ENCODE peak calls at places on chromosomes 7 and 10, in ten cellular contexts. T is endothelial cell of umbilical vein, M is WERI-Rb-1, S is cardiac muscle cell, O is omental fat pad, X is bronchial epithelial cell, L is spleen, J is GM12865, W is RWPE1, Y is astrocyte of the spinal cord. E is an unnamed sample.

GRCh38 chr10:74912674-74913073 is 86.3 kb downstream of the KAT6B start:
- DNase-seq in T (no peak), M (no peak), S (no peak), O (no peak), X (no peak), L (no peak), J (no peak), W (no peak), Y (no peak), E (no peak)

GRCh38 chr10:386751-387693 is 251.8 kb downstream of the ZMYND11 start:
- DNase-seq in T (no peak), M (no peak), S (no peak), O (no peak), X (no peak), L (no peak), J (no peak), W (no peak), Y (no peak), E (no peak)

GRCh38 chr7:38465946-38466345 is 165.2 kb downstream of the AMPH start:
- DNase-seq in T (peak), M (no peak), S (peak), O (no peak), X (no peak), L (no peak), J (no peak), W (no peak), Y (peak), E (peak)

GRCh38 chr10:84908491-84908890 is 580.1 kb downstream of the CCSER2 start:
- DNase-seq in T (no peak), M (no peak), S (no peak), O (no peak), X (peak), L (no peak), J (no peak), W (no peak), Y (no peak), E (no peak)

GRCh38 chr7:107179326-107180163 is 10.7 kb downstream of the HBP1 start:
- DNase-seq in T (no peak), M (no peak), S (peak), O (no peak), X (peak), L (no peak), J (no peak), W (peak), Y (peak), E (peak)

GRCh38 chr10:79079490-79080355 is 11.0 kb downstream of the ZMIZ1 start:
- DNase-seq in T (peak), M (no peak), S (peak), O (no peak), X (no peak), L (no peak), J (no peak), W (no peak), Y (peak), E (peak)

GRCh38 chr10:111079241-111079760 is 2.5 kb downstream of the ADRA2A start:
- DNase-seq in T (no peak), M (no peak), S (no peak), O (no peak), X (no peak), L (no peak), J (no peak), W (no peak), Y (no peak), E (no peak)

GRCh38 chr10:18224626-18225445 is 84.6 kb downstream of the CACNB2 start:
- DNase-seq in T (no peak), M (peak), S (peak), O (no peak), X (no peak), L (no peak), J (no peak), W (no peak), Y (no peak), E (no peak)

GRCh38 chr10:22611425-22612111 is 102.8 kb downstream of the PIP4K2A start:
- DNase-seq in T (no peak), M (no peak), S (no peak), O (no peak), X (no peak), L (no peak), J (peak), W (no peak), Y (no peak), E (no peak)

GRCh38 chr7:34886856-34887255 is 150.4 kb downstream of the DPY19L1 start:
- DNase-seq in T (no peak), M (no peak), S (no peak), O (no peak), X (peak), L (no peak), J (no peak), W (no peak), Y (no peak), E (no peak)

GRCh38 chr7:129958643-129959479 is 6.1 kb upstream of the UBE2H start:
- DNase-seq in T (peak), M (peak), S (peak), O (no peak), X (peak), L (no peak), J (no peak), W (peak), Y (peak), E (peak)

GRCh38 chr10:66627156-66627555 is 298.7 kb upstream of the LRRTM3 start:
- DNase-seq in T (no peak), M (peak), S (no peak), O (no peak), X (peak), L (no peak), J (peak), W (peak), Y (peak), E (peak)

GRCh38 chr10:67239864-67240497 is 314.1 kb downstream of the LRRTM3 start:
- DNase-seq in T (no peak), M (no peak), S (no peak), O (no peak), X (no peak), L (no peak), J (no peak), W (no peak), Y (no peak), E (no peak)

GRCh38 chr10:71143170-71143569 is 69.2 kb upstream of the UNC5B start:
- DNase-seq in T (no peak), M (no peak), S (no peak), O (no peak), X (no peak), L (no peak), J (no peak), W (no peak), Y (no peak), E (no peak)

GRCh38 chr7:95434501-95435421 is at the start of gene PON2:
- DNase-seq in T (peak), M (peak), S (peak), O (peak), X (peak), L (peak), J (peak), W (peak), Y (peak), E (peak)

GRCh38 chr10:43196981-43197833 is 59.0 kb downstream of the CSGALNACT2 start:
- DNase-seq in T (no peak), M (no peak), S (no peak), O (peak), X (no peak), L (peak), J (no peak), W (no peak), Y (no peak), E (no peak)

GRCh38 chr10:30169342-30169741 is 110.0 kb upstream of the JCAD start:
- DNase-seq in T (no peak), M (no peak), S (no peak), O (no peak), X (no peak), L (no peak), J (no peak), W (no peak), Y (no peak), E (no peak)

GRCh38 chr7:123154231-123154860 is 45.4 kb downstream of the SLC13A1 start:
- DNase-seq in T (peak), M (peak), S (peak), O (peak), X (peak), L (no peak), J (peak), W (peak), Y (peak), E (peak)

GRCh38 chr10:4082851-4083250 is 297.8 kb upstream of the KLF6 start:
- DNase-seq in T (peak), M (no peak), S (peak), O (no peak), X (no peak), L (no peak), J (no peak), W (no peak), Y (peak), E (no peak)

GRCh38 chr10:133060022-133060421 is 27.7 kb upstream of the ADGRA1 start:
- DNase-seq in T (no peak), M (no peak), S (no peak), O (no peak), X (no peak), L (no peak), J (no peak), W (no peak), Y (no peak), E (no peak)

GRCh38 chr7:2217716-2218443 is 14.9 kb downstream of the MAD1L1 start:
- DNase-seq in T (no peak), M (no peak), S (no peak), O (no peak), X (no peak), L (no peak), J (no peak), W (no peak), Y (no peak), E (no peak)

GRCh38 chr7:141418087-141418486 is 133.1 kb upstream of the AGK start:
- DNase-seq in T (no peak), M (no peak), S (no peak), O (no peak), X (no peak), L (no peak), J (no peak), W (no peak), Y (no peak), E (no peak)

GRCh38 chr7:77327067-77327931 is 88.8 kb downstream of the GSAP start:
- DNase-seq in T (peak), M (no peak), S (peak), O (peak), X (peak), L (no peak), J (no peak), W (peak), Y (peak), E (peak)

GRCh38 chr10:132656283-132657126 is 118.9 kb downstream of the INPP5A start:
- DNase-seq in T (no peak), M (no peak), S (no peak), O (no peak), X (no peak), L (peak), J (no peak), W (no peak), Y (no peak), E (no peak)

GRCh38 chr10:130018253-130018652 is 54.2 kb upstream of the EBF3 start:
- DNase-seq in T (no peak), M (no peak), S (peak), O (no peak), X (peak), L (no peak), J (no peak), W (peak), Y (peak), E (peak)

GRCh38 chr10:29377333-29377961 is 88.6 kb downstream of the LYZL1 start:
- DNase-seq in T (peak), M (no peak), S (peak), O (no peak), X (peak), L (no peak), J (peak), W (peak), Y (peak), E (peak)

GRCh38 chr7:130996205-130996840 is 262.3 kb upstream of the KLF14 start:
- DNase-seq in T (no peak), M (no peak), S (no peak), O (no peak), X (no peak), L (no peak), J (no peak), W (no peak), Y (no peak), E (no peak)
- TF ChIP-seq CTCF in T (no peak), M (no peak), S (peak), O (no peak), X (no peak), L (no peak), J (no peak), W (no peak), Y (no peak), E (no peak)

DNA sequence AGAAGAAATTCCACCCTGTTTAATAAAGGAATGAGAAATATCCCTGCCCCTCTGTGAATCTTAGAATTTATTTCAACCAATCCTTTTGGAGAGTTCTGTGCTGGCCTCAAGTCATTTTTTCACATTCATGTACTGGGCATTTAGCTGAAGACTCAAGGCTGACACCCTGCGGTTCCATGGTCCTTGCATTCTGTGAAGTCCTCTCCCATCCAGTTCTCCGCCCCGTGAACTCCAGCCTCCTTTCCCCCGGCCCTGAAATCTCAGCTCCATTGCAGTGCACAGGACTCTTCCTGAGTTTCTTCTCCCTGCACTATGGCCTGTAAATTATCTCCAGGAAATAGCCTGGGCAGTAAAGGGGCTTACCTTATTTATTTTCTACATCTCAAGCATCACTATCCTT is 183.0 kb upstream of the KCND2 start:
- DNase-seq in T (no peak), M (no peak), S (peak), O (no peak), X (peak), L (no peak), J (peak), W (peak), Y (no peak), E (no peak)
- TF ChIP-seq CTCF in T (no peak), M (no peak), S (peak), O (no peak), X (peak), L (no peak), J (peak), W (no peak), Y (no peak), E (peak)

GRCh38 chr7:142557971-142558582 is 191.2 kb upstream of the PRSS1 start:
- DNase-seq in T (peak), M (peak), S (peak), O (no peak), X (peak), L (no peak), J (peak), W (no peak), Y (peak), E (peak)

GRCh38 chr7:142560166-142560565 is 189.1 kb upstream of the PRSS1 start:
- DNase-seq in T (no peak), M (no peak), S (no peak), O (no peak), X (no peak), L (no peak), J (no peak), W (no peak), Y (no peak), E (no peak)

GRCh38 chr7:142554555-142555532 is 194.4 kb upstream of the PRSS1 start:
- DNase-seq in T (no peak), M (no peak), S (no peak), O (no peak), X (no peak), L (no peak), J (no peak), W (no peak), Y (no peak), E (no peak)

GRCh38 chr7:142553216-142553615 is 196.1 kb upstream of the PRSS1 start:
- DNase-seq in T (no peak), M (no peak), S (no peak), O (no peak), X (peak), L (no peak), J (no peak), W (no peak), Y (no peak), E (no peak)

GRCh38 chr7:142556745-142557144 is 192.5 kb upstream of the PRSS1 start:
- DNase-seq in T (peak), M (no peak), S (peak), O (peak), X (peak), L (no peak), J (no peak), W (peak), Y (peak), E (peak)
- TF ChIP-seq CTCF in T (peak), M (no peak), S (peak), O (no peak), X (peak), L (no peak), J (no peak), W (peak), Y (peak), E (peak)

DNA sequence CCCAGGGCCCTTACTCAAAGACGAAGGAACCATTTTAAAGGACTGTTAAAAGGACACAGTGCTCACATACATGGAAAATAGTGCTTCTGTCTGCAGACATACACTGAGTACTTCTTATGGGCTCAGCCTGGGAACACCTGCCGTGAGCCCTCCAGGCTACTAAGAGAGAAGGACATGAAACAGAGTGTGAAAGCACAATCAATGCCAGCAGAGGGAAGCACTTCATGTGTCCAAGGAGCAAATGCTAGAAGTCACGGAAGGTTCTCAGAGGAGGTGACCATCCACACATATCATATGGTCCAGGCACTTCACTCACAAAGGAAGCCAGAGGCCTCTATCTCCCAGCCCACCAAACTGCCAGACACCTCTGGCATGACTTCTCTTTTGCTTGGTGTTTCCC is 15.5 kb downstream of the ELMO1 start:
- DNase-seq in T (peak), M (peak), S (no peak), O (no peak), X (no peak), L (no peak), J (no peak), W (no peak), Y (no peak), E (no peak)
- TF ChIP-seq CTCF in T (peak), M (peak), S (no peak), O (no peak), X (no peak), L (no peak), J (no peak), W (no peak), Y (no peak), E (no peak)

DNA sequence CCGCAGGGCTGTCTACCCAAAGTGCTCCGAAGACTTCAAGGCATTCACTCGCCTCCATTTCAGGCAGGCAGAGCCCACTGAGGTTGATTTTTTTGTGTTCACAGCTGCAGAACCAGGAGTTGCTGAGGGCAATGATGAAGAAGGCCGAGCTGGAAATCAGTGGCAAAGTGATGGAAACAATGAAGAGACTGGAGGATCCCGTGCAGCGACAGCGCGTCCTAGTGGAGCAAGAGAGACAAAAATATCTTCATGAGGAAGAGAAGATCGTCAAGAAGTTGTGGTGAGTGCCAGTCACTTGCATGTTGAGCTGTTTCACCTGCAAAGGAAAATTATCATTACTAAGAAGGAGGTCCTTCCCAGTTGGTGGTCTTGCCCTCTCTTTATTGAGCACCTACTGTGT is 210.5 kb downstream of the ARHGAP21 start:
- DNase-seq in T (no peak), M (peak), S (peak), O (no peak), X (peak), L (no peak), J (peak), W (no peak), Y (peak), E (peak)
- TF ChIP-seq CTCF in T (peak), M (peak), S (peak), O (no peak), X (peak), L (no peak), J (peak), W (no peak), Y (peak), E (peak)

GRCh38 chr10:61841338-61841875 is 60.1 kb upstream of the ARID5B start:
- DNase-seq in T (no peak), M (no peak), S (no peak), O (no peak), X (no peak), L (no peak), J (no peak), W (no peak), Y (no peak), E (no peak)
- TF ChIP-seq CTCF in T (no peak), M (no peak), S (no peak), O (no peak), X (no peak), L (no peak), J (no peak), W (no peak), Y (no peak), E (no peak)

GRCh38 chr7:113809591-113809990 is 109.2 kb downstream of the PPP1R3A start:
- DNase-seq in T (no peak), M (no peak), S (no peak), O (no peak), X (no peak), L (no peak), J (no peak), W (no peak), Y (peak), E (peak)
- TF ChIP-seq CTCF in T (no peak), M (no peak), S (no peak), O (no peak), X (no peak), L (no peak), J (no peak), W (no peak), Y (no peak), E (no peak)

GRCh38 chr10:59804220-59804619 is 51.0 kb upstream of the MRLN start:
- DNase-seq in T (no peak), M (no peak), S (no peak), O (no peak), X (no peak), L (no peak), J (no peak), W (no peak), Y (no peak), E (no peak)

GRCh38 chr10:59801171-59801570 is 47.9 kb upstream of the MRLN start:
- DNase-seq in T (no peak), M (no peak), S (no peak), O (no peak), X (no peak), L (no peak), J (no peak), W (no peak), Y (no peak), E (no peak)

GRCh38 chr10:59803714-59804113 is 50.5 kb upstream of the MRLN start:
- DNase-seq in T (no peak), M (no peak), S (no peak), O (no peak), X (no peak), L (no peak), J (no peak), W (no peak), Y (no peak), E (no peak)

GRCh38 chr10:59807629-59808620 is 54.7 kb upstream of the MRLN start:
- DNase-seq in T (no peak), M (no peak), S (no peak), O (no peak), X (no peak), L (no peak), J (no peak), W (no peak), Y (no peak), E (no peak)

GRCh38 chr10:59805043-59805442 is 51.8 kb upstream of the MRLN start:
- DNase-seq in T (no peak), M (peak), S (peak), O (no peak), X (peak), L (no peak), J (peak), W (no peak), Y (no peak), E (peak)
- TF ChIP-seq CTCF in T (peak), M (peak), S (peak), O (no peak), X (peak), L (no peak), J (peak), W (no peak), Y (peak), E (peak)

GRCh38 chr10:81034376-81034775 is 496.7 kb downstream of the SH2D4B start:
- DNase-seq in T (no peak), M (no peak), S (no peak), O (no peak), X (no peak), L (no peak), J (no peak), W (no peak), Y (no peak), E (no peak)
- TF ChIP-seq CTCF in T (no peak), M (no peak), S (no peak), O (no peak), X (no peak), L (no peak), J (no peak), W (no peak), Y (no peak), E (no peak)

GRCh38 chr10:57715233-57715632 is 552.5 kb downstream of the IPMK start:
- DNase-seq in T (no peak), M (no peak), S (no peak), O (no peak), X (no peak), L (no peak), J (no peak), W (no peak), Y (no peak), E (no peak)

DNA sequence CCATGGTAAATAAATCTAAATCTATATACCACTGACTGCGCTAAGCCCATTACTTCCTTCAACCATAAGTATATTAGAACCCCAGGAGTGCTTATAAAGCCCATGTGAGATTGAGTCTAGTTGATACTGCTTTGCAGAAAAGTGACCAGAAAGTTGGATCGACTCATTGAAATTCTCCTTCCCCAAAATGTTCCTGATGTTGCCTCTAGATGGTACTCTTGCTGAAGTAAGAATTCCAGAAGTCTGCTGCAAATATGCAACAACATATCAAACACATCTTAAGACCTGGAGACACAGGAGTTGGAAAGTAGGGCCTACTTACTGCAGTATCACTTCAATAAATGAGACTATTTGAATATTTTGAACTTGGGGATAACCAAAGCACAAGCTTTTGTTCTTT is 550.8 kb downstream of the IPMK start:
- DNase-seq in T (no peak), M (no peak), S (peak), O (no peak), X (peak), L (no peak), J (no peak), W (peak), Y (peak), E (peak)
- TF ChIP-seq CTCF in T (no peak), M (peak), S (peak), O (no peak), X (peak), L (no peak), J (no peak), W (peak), Y (peak), E (peak)